ENCODE peak calls at places on chromosomes 12 and 14, in seven cellular contexts. U is GM20000; T is stimulated activated CD8-positive, alpha-beta memory T cell treated with anti-CD3 and anti-CD28 coated beads, Interleukin-7, amount 100 ng/mL, for 1 hour; O is GDM1; S is 8988T; G is HuH-7; J is ELR. Z is an unnamed sample.

GRCh38 chr12:118290130-118290529 is 82.6 kb downstream of the TAOK3 start:
- DNase-seq in U (no peak), J (no peak), T (no peak), G (no peak), O (no peak), S (no peak), Z (no peak)

GRCh38 chr12:51546102-51546501 is 44.9 kb upstream of the SCN8A start:
- DNase-seq in T (no peak), S (no peak), O (no peak), U (no peak), G (no peak), J (no peak), Z (no peak)

GRCh38 chr12:121053706-121054105 is 14.7 kb upstream of the OASL start:
- DNase-seq in G (no peak), O (no peak), S (no peak), U (no peak), J (no peak), T (no peak), Z (no peak)

GRCh38 chr12:5577239-5577638 is 145.3 kb downstream of the NTF3 start:
- DNase-seq in T (no peak), S (no peak), O (no peak), U (no peak), G (no peak), J (no peak), Z (no peak)

GRCh38 chr12:57983150-57983857 is 41.9 kb downstream of the ATP23 start:
- DNase-seq in U (no peak), G (no peak), S (no peak), J (peak; percentile 69), O (no peak), T (no peak), Z (peak; percentile 48)

GRCh38 chr14:63361790-63362189 is 43.1 kb upstream of the GPHB5 start:
- DNase-seq in G (peak; percentile 3), T (no peak), S (no peak), O (no peak), J (no peak), U (peak; percentile 7), Z (no peak)

GRCh38 chr14:46902837-46903236 is 251.3 kb upstream of the RPL10L start:
- DNase-seq in S (no peak), G (no peak), O (no peak), J (no peak), T (no peak), U (no peak), Z (no peak)

GRCh38 chr14:103204852-103205540 is 81.7 kb downstream of the TNFAIP2 start:
- DNase-seq in G (no peak), T (no peak), J (peak; percentile 24), O (no peak), U (no peak), S (no peak), Z (no peak)

GRCh38 chr12:31834158-31834557 is 105.3 kb upstream of the AMN1 start:
- DNase-seq in U (no peak), T (no peak), S (no peak), G (no peak), J (no peak), O (no peak), Z (no peak)

GRCh38 chr12:93616584-93617101 is 44.2 kb downstream of the SOCS2 start:
- DNase-seq in S (no peak), O (no peak), U (no peak), J (peak; percentile 90), G (no peak), T (no peak), Z (no peak)

GRCh38 chr12:5230151-5230550 is 186.5 kb downstream of the KCNA5 start:
- DNase-seq in T (no peak), U (no peak), S (no peak), O (no peak), J (peak; percentile 28), G (no peak), Z (no peak)

GRCh38 chr12:6310771-6311610 is 509 bp downstream of the PLEKHG6 start:
- DNase-seq in T (no peak), O (no peak), U (no peak), S (peak; percentile 5), J (no peak), G (no peak), Z (no peak)

GRCh38 chr12:52798671-52799497 is 3.0 kb upstream of the KRT3 start:
- DNase-seq in O (no peak), U (no peak), J (peak; percentile 88), T (no peak), S (no peak), G (no peak), Z (no peak)

GRCh38 chr14:33782923-33783322 is 168.0 kb downstream of the EGLN3 start:
- DNase-seq in T (no peak), O (no peak), J (no peak), G (no peak), U (no peak), S (no peak), Z (no peak)

GRCh38 chr12:105974738-105975137 is 164.0 kb downstream of the NUAK1 start:
- DNase-seq in U (no peak), O (no peak), J (no peak), T (no peak), G (no peak), S (no peak), Z (no peak)

GRCh38 chr12:58893421-58893986 is 26.8 kb downstream of the LRIG3 start:
- DNase-seq in O (no peak), T (no peak), S (no peak), G (no peak), J (no peak), U (no peak), Z (no peak)

GRCh38 chr12:81077686-81078441 is at the start of gene ACSS3:
- DNase-seq in O (no peak), J (peak; percentile 6), U (no peak), T (no peak), S (no peak), G (peak; percentile 58), Z (no peak)

GRCh38 chr12:76029982-76030377 is 1.6 kb downstream of the PHLDA1 start:
- DNase-seq in G (no peak), T (no peak), U (peak; percentile 16), S (no peak), J (peak; percentile 59), O (no peak), Z (no peak)

GRCh38 chr12:62934799-62935674 is at the start of gene PPM1H:
- DNase-seq in G (peak; percentile 98), O (peak; percentile 63), T (no peak), J (peak; percentile 60), U (peak; percentile 79), S (peak; percentile 86), Z (peak; percentile 63)

GRCh38 chr12:104248444-104248843 is 32.9 kb downstream of the TXNRD1 start:
- DNase-seq in S (no peak), O (no peak), J (no peak), G (no peak), T (no peak), U (no peak), Z (no peak)

GRCh38 chr14:72528059-72528950 is 365.6 kb downstream of the DPF3 start:
- DNase-seq in U (no peak), G (no peak), J (peak; percentile 73), T (no peak), S (no peak), O (no peak), Z (no peak)

Z was measured in AML-193.